ENCODE peak calls at places on chromosome X, in eight cellular contexts. V, U, A, F, R, C, O and D are unnamed samples.

GRCh38 chrX:38494239-38494823 is 67.0 kb upstream of the TSPAN7 start:
- DNase-seq in V (no peak), U (no peak), A (no peak), F (no peak), R (no peak), C (no peak), O (no peak), D (no peak)

GRCh38 chrX:156001001-156001666 is 3.6 kb downstream of the IL9R start:
- DNase-seq in V (no peak), U (no peak), A (no peak), F (no peak), R (no peak), C (no peak), O (no peak), D (no peak)

GRCh38 chrX:130300010-130300282 is 31.2 kb upstream of the ZNF280C start:
- DNase-seq in V (no peak), U (no peak), A (no peak), F (no peak), R (no peak), C (no peak), O (no peak), D (no peak)

GRCh38 chrX:29992083-29992482 is 223.3 kb upstream of the MAGEB2 start:
- DNase-seq in V (no peak), U (no peak), A (no peak), F (no peak), R (no peak), C (no peak), O (no peak), D (no peak)

GRCh38 chrX:66149519-66149918 is 14.5 kb upstream of the HEPH start:
- DNase-seq in V (no peak), U (no peak), A (no peak), F (no peak), R (no peak), C (no peak), O (no peak), D (no peak)

GRCh38 chrX:38192007-38192625 is 28.6 kb downstream of the SRPX start:
- DNase-seq in V (peak), U (no peak), A (no peak), F (no peak), R (peak), C (peak), O (no peak), D (no peak)

GRCh38 chrX:130082244-130083106 is 27.8 kb downstream of the ELF4 start:
- DNase-seq in V (no peak), U (peak), A (no peak), F (no peak), R (no peak), C (no peak), O (peak), D (peak)

GRCh38 chrX:17470136-17470535 is 95.1 kb downstream of the NHS start:
- DNase-seq in V (no peak), U (no peak), A (peak), F (no peak), R (no peak), C (no peak), O (no peak), D (no peak)

GRCh38 chrX:33725556-33726232 is 406.4 kb downstream of the FAM47A start:
- DNase-seq in V (peak), U (no peak), A (no peak), F (no peak), R (peak), C (peak), O (peak), D (no peak)

GRCh38 chrX:16785247-16786138 is 773 bp upstream of the TXLNG start:
- DNase-seq in V (no peak), U (no peak), A (no peak), F (no peak), R (no peak), C (peak), O (no peak), D (peak)

GRCh38 chrX:27186671-27187070 is 276.5 kb downstream of the PPP4R3C start:
- DNase-seq in V (peak), U (no peak), A (no peak), F (no peak), R (peak), C (no peak), O (no peak), D (peak)

GRCh38 chrX:63526863-63527262 is 175.7 kb upstream of the SPIN4 start:
- DNase-seq in V (no peak), U (no peak), A (no peak), F (no peak), R (no peak), C (no peak), O (no peak), D (no peak)

GRCh38 chrX:141405878-141406492 is 163.7 kb upstream of the SPANXC start:
- DNase-seq in V (no peak), U (no peak), A (peak), F (peak), R (no peak), C (no peak), O (no peak), D (no peak)

GRCh38 chrX:150934453-150934852 is 36.0 kb upstream of the CD99L2 start:
- DNase-seq in V (peak), U (no peak), A (no peak), F (peak), R (peak), C (no peak), O (no peak), D (no peak)

GRCh38 chrX:104972737-104973136 is 247.8 kb downstream of the TEX13A start:
- DNase-seq in V (no peak), U (no peak), A (no peak), F (no peak), R (no peak), C (no peak), O (no peak), D (no peak)

GRCh38 chrX:771536-771935 is 140.9 kb downstream of the SHOX start:
- DNase-seq in V (no peak), U (no peak), A (no peak), F (no peak), R (no peak), C (no peak), O (no peak), D (no peak)

GRCh38 chrX:151505796-151506195 is 57.7 kb upstream of the PASD1 start:
- DNase-seq in V (peak), U (no peak), A (no peak), F (no peak), R (peak), C (peak), O (no peak), D (no peak)

GRCh38 chrX:71143508-71143907 is 1.1 kb upstream of the NLGN3 start:
- DNase-seq in V (no peak), U (no peak), A (no peak), F (no peak), R (no peak), C (no peak), O (peak), D (no peak)

GRCh38 chrX:150184487-150184886 is 178.6 kb upstream of the MAMLD1 start:
- DNase-seq in V (no peak), U (no peak), A (no peak), F (no peak), R (no peak), C (no peak), O (no peak), D (no peak)

GRCh38 chrX:147958316-147958715 is 22.8 kb upstream of the FMR1NB start:
- DNase-seq in V (no peak), U (no peak), A (peak), F (no peak), R (no peak), C (no peak), O (no peak), D (no peak)

GRCh38 chrX:133781174-133781573 is 204.2 kb downstream of the GPC3 start:
- DNase-seq in V (no peak), U (no peak), A (no peak), F (no peak), R (no peak), C (no peak), O (no peak), D (no peak)

GRCh38 chrX:15854080-15854655 is 445 bp downstream of the AP1S2 start:
- DNase-seq in V (peak), U (peak), A (no peak), F (no peak), R (peak), C (peak), O (peak), D (peak)

GRCh38 chrX:154373340-154374306 is 811 bp downstream of the FLNA start:
- DNase-seq in V (peak), U (no peak), A (peak), F (no peak), R (peak), C (peak), O (peak), D (peak)